ENCODE peak calls at places on chromosomes 3 and 15, in nine cellular contexts. R is activated naive CD8-positive, alpha-beta T cell treated with anti-CD3 and anti-CD28 coated beads, Interleukin-2, amount 50 U/mL, for 24 hours; T is foreskin keratinocyte; D is heart left ventricle; W is left cardiac atrium; A is gastrocnemius medialis; X is activated CD8-positive, alpha-beta memory T cell treated with anti-CD3 and anti-CD28 coated beads, Interleukin-2, amount 10 ng/mL, durations not matched to agents 7 days and 5 days; F is stimulated activated effector memory CD8-positive, alpha-beta T cell treated with anti-CD3 and anti-CD28 coated beads, Interleukin-12 subunit alpha, Interleukin-12 subunit beta, amount 100 ng/mL, for 72 hours; E is pancreas. J is an unnamed sample.

GRCh38 chr3:192933779-192934456 is 16.3 kb upstream of the MB21D2 start:
- ATAC-seq in R (no peak), T (peak), D (no peak), W (no peak), A (no peak), X (no peak), F (peak), E (no peak), J (no peak)

GRCh38 chr3:27678234-27678633 is 43.9 kb downstream of the EOMES start:
- ATAC-seq in R (no peak), T (no peak), D (no peak), W (no peak), A (no peak), X (no peak), F (peak), E (no peak), J (no peak)

GRCh38 chr15:34154725-34155204 is 52.9 kb downstream of the PGBD4 start:
- ATAC-seq in R (peak), T (peak), D (no peak), W (no peak), A (no peak), X (no peak), F (peak), E (no peak), J (peak)

GRCh38 chr15:63452552-63453136 is 51.7 kb upstream of the USP3 start:
- ATAC-seq in R (no peak), T (no peak), D (no peak), W (no peak), A (no peak), X (no peak), F (no peak), E (no peak), J (no peak)

GRCh38 chr3:50117120-50117519 is 28.4 kb downstream of the RBM5 start:
- ATAC-seq in R (no peak), T (no peak), D (no peak), W (no peak), A (no peak), X (no peak), F (no peak), E (no peak), J (no peak)

GRCh38 chr3:122263974-122264588 is 61.0 kb upstream of the CSTA start:
- ATAC-seq in R (no peak), T (no peak), D (no peak), W (no peak), A (no peak), X (no peak), F (no peak), E (no peak), J (no peak)

GRCh38 chr3:174951498-174951897 is 92.4 kb downstream of the NAALADL2 start:
- ATAC-seq in R (no peak), T (no peak), D (no peak), W (no peak), A (no peak), X (no peak), F (no peak), E (no peak), J (no peak)

GRCh38 chr15:92597548-92597947 is 58.0 kb downstream of the FAM174B start:
- ATAC-seq in R (no peak), T (no peak), D (no peak), W (no peak), A (no peak), X (no peak), F (no peak), E (no peak), J (no peak)

GRCh38 chr3:122797291-122797690 is 2.4 kb downstream of the SLC49A4 start:
- ATAC-seq in R (no peak), T (no peak), D (no peak), W (no peak), A (no peak), X (no peak), F (peak), E (no peak), J (peak)

GRCh38 chr15:93664180-93664951 is 567.0 kb upstream of the MCTP2 start:
- ATAC-seq in R (no peak), T (no peak), D (peak), W (peak), A (no peak), X (no peak), F (no peak), E (no peak), J (no peak)

GRCh38 chr3:183259621-183260020 is 6.6 kb downstream of the B3GNT5 start:
- ATAC-seq in R (no peak), T (no peak), D (no peak), W (no peak), A (no peak), X (no peak), F (no peak), E (peak), J (no peak)

GRCh38 chr15:29670266-29670665 is 152.0 kb downstream of the TJP1 start:
- ATAC-seq in R (no peak), T (no peak), D (no peak), W (no peak), A (no peak), X (no peak), F (no peak), E (no peak), J (no peak)

GRCh38 chr3:150543531-150543930 is 2.8 kb downstream of the SERP1 start:
- ATAC-seq in R (no peak), T (no peak), D (no peak), W (no peak), A (no peak), X (no peak), F (no peak), E (no peak), J (no peak)

GRCh38 chr3:124986153-124987143 is 51.9 kb upstream of the MUC13 start:
- ATAC-seq in R (no peak), T (peak), D (peak), W (peak), A (no peak), X (no peak), F (no peak), E (peak), J (no peak)

GRCh38 chr3:133833880-133834620 is 28.4 kb downstream of the SRPRB start:
- ATAC-seq in R (no peak), T (no peak), D (no peak), W (no peak), A (no peak), X (no peak), F (no peak), E (no peak), J (no peak)

GRCh38 chr3:152209776-152210175 is 59.0 kb upstream of the MBNL1 start:
- ATAC-seq in R (peak), T (no peak), D (no peak), W (no peak), A (no peak), X (peak), F (peak), E (no peak), J (no peak)

GRCh38 chr3:10646531-10647335 is 141.3 kb upstream of the ATP2B2 start:
- ATAC-seq in R (no peak), T (no peak), D (no peak), W (no peak), A (no peak), X (no peak), F (no peak), E (no peak), J (no peak)

GRCh38 chr3:45987368-45988099 is 8.1 kb downstream of the FYCO1 start:
- ATAC-seq in R (no peak), T (no peak), D (peak), W (peak), A (peak), X (no peak), F (no peak), E (peak), J (no peak)

J was measured in esophagus mucosa.